ENCODE peak calls at places on chromosomes 4 and X, in eight cellular contexts. G is CD8-positive, alpha-beta T cell; J is brain microvascular endothelial cell; B is uterus; V is cardiac muscle cell; F is upper lobe of right lung; K is IMR-90; H is heart right ventricle. L is an unnamed sample.

GRCh38 chr4:79597266-79597665 is 189.2 kb upstream of the GK2 start:
- DNase-seq in H (no peak), J (peak), F (no peak), K (peak), B (no peak), G (no peak), V (peak), L (no peak)

GRCh38 chr4:67922697-67923096 is 38.9 kb upstream of the TMPRSS11D start:
- DNase-seq in F (no peak), K (no peak), J (no peak), G (no peak), H (no peak), V (no peak), B (no peak), L (no peak)

GRCh38 chrX:132016628-132017430 is 6.3 kb upstream of the STK26 start:
- DNase-seq in F (no peak), K (no peak), H (no peak), G (no peak), V (no peak), B (no peak), J (no peak), L (no peak)

GRCh38 chrX:153626025-153626633 is 20.9 kb upstream of the DUSP9 start:
- DNase-seq in J (no peak), F (no peak), G (no peak), V (no peak), K (no peak), B (peak), H (no peak), L (no peak)

GRCh38 chr4:122151982-122152698 is at the start of gene BLTP1:
- DNase-seq in G (peak), F (peak), V (peak), K (peak), H (peak), J (peak), B (peak), L (peak)

GRCh38 chr4:139550724-139551429 is 5.1 kb downstream of the SETD7 start:
- DNase-seq in B (peak), J (peak), H (peak), G (no peak), F (no peak), V (peak), K (peak), L (peak)

GRCh38 chr4:946517-947471 is 14.5 kb downstream of the TMEM175 start:
- DNase-seq in F (peak), V (no peak), K (no peak), G (no peak), H (no peak), J (no peak), B (no peak), L (peak)

GRCh38 chr4:4862665-4863482 is 3.4 kb downstream of the MSX1 start:
- DNase-seq in G (no peak), H (no peak), K (no peak), B (no peak), V (no peak), F (no peak), J (no peak), L (no peak)

GRCh38 chr4:7359302-7360063 is 75.2 kb downstream of the PSAPL1 start:
- DNase-seq in G (no peak), K (no peak), J (no peak), H (no peak), V (no peak), F (peak), B (no peak), L (no peak)

GRCh38 chr4:183074288-183074990 is 24.6 kb upstream of the WWC2 start:
- DNase-seq in G (no peak), J (no peak), F (no peak), B (no peak), K (peak), V (peak), H (no peak), L (no peak)

GRCh38 chr4:176333076-176333475 is 13.3 kb downstream of the SPCS3 start:
- DNase-seq in J (no peak), H (no peak), B (no peak), K (peak), V (no peak), G (no peak), F (no peak), L (no peak)

GRCh38 chr4:51942108-51942832 is 77.9 kb downstream of the LRRC66 start:
- DNase-seq in J (no peak), F (no peak), H (no peak), B (no peak), V (no peak), G (no peak), K (no peak), L (no peak)

GRCh38 chrX:84165716-84166115 is 22.3 kb downstream of the RPS6KA6 start:
- DNase-seq in F (no peak), J (no peak), H (no peak), G (no peak), B (no peak), K (no peak), V (no peak), L (no peak)

GRCh38 chr4:16577177-16577576 is 321.3 kb downstream of the LDB2 start:
- DNase-seq in F (no peak), B (no peak), G (no peak), V (no peak), K (no peak), H (no peak), J (no peak), L (no peak)

GRCh38 chr4:118888666-118889312 is at the start of gene SYNPO2:
- DNase-seq in G (peak), K (peak), B (peak), F (peak), V (peak), H (peak), J (peak), L (peak)

GRCh38 chr4:76622126-76622525 is 187.1 kb downstream of the SHROOM3 start:
- DNase-seq in J (no peak), B (no peak), V (no peak), F (no peak), K (peak), H (no peak), G (no peak), L (no peak)

GRCh38 chr4:115453416-115453815 is 340.0 kb upstream of the NDST4 start:
- DNase-seq in G (no peak), K (no peak), F (no peak), V (no peak), J (no peak), B (no peak), H (no peak), L (no peak)

GRCh38 chr4:99436976-99437655 is 2.0 kb upstream of the ADH7 start:
- DNase-seq in B (no peak), G (no peak), J (no peak), F (no peak), K (no peak), V (no peak), H (no peak), L (no peak)

GRCh38 chr4:28792917-28793597 is 1927.1 kb upstream of the PCDH7 start:
- DNase-seq in F (no peak), J (no peak), V (no peak), B (no peak), K (no peak), H (peak), G (no peak), L (no peak)

GRCh38 chr4:184747034-184747830 is 13.3 kb upstream of the CENPU start:
- DNase-seq in V (no peak), H (no peak), J (no peak), K (no peak), G (no peak), B (no peak), F (no peak), L (peak)

GRCh38 chr4:10701702-10702460 is 17.3 kb upstream of the CLNK start:
- DNase-seq in G (no peak), F (no peak), B (no peak), V (no peak), H (no peak), K (peak), J (no peak), L (no peak)

GRCh38 chrX:153353416-153353815 is 19.5 kb downstream of the ZNF275 start:
- DNase-seq in V (no peak), K (no peak), B (no peak), G (no peak), J (no peak), H (no peak), F (no peak), L (no peak)

GRCh38 chr4:39166670-39167069 is 15.7 kb upstream of the WDR19 start:
- DNase-seq in K (no peak), H (no peak), V (no peak), F (no peak), G (no peak), B (no peak), J (no peak), L (no peak)

GRCh38 chr4:1629704-1630093 is 54.4 kb downstream of the FAM53A start:
- DNase-seq in K (no peak), H (no peak), G (no peak), B (no peak), F (no peak), V (no peak), J (no peak), L (no peak)

GRCh38 chr4:104451573-104451972 is 43.1 kb downstream of the CXXC4 start:
- DNase-seq in B (no peak), K (no peak), J (no peak), G (no peak), V (peak), H (no peak), F (no peak), L (no peak)

GRCh38 chrX:137428251-137428661 is 137.7 kb upstream of the ZIC3 start:
- DNase-seq in H (no peak), B (no peak), G (no peak), F (no peak), K (no peak), V (peak), J (no peak), L (no peak)

GRCh38 chr4:178347091-178347490 is 904.9 kb upstream of the AGA start:
- DNase-seq in J (no peak), H (no peak), V (no peak), B (no peak), F (no peak), G (no peak), K (no peak), L (no peak)

GRCh38 chr4:632926-633325 is 7.6 kb downstream of the PDE6B start:
- DNase-seq in J (no peak), G (no peak), V (no peak), K (no peak), H (no peak), B (no peak), F (peak), L (no peak)

GRCh38 chr4:4726051-4726450 is 133.4 kb upstream of the MSX1 start:
- DNase-seq in K (no peak), G (no peak), H (no peak), F (no peak), V (no peak), B (no peak), J (no peak), L (no peak)

GRCh38 chrX:135981662-135982061 is 3.6 kb upstream of the SLC9A6 start:
- DNase-seq in J (no peak), H (no peak), F (no peak), V (peak), B (no peak), G (no peak), K (no peak), L (no peak)

GRCh38 chr4:8939160-8939855 is 67.7 kb upstream of the HMX1 start:
- DNase-seq in J (no peak), B (no peak), H (no peak), G (no peak), F (no peak), K (no peak), V (no peak), L (no peak)

GRCh38 chrX:37854148-37854547 is 6.8 kb upstream of the DYNLT3 start:
- DNase-seq in F (no peak), G (no peak), V (no peak), B (no peak), H (no peak), J (no peak), K (no peak), L (no peak)

GRCh38 chr4:168598191-168598590 is 101.3 kb downstream of the PALLD start:
- DNase-seq in J (no peak), G (no peak), B (peak), F (no peak), K (no peak), H (peak), V (peak), L (no peak)

GRCh38 chr4:99845708-99846469 is 29.3 kb downstream of the DAPP1 start:
- DNase-seq in J (no peak), K (no peak), G (no peak), B (no peak), V (no peak), F (no peak), H (no peak), L (no peak)

GRCh38 chrX:11665144-11666040 is at the start of gene ARHGAP6:
- DNase-seq in B (peak), J (peak), G (no peak), H (peak), K (peak), V (peak), F (peak), L (peak)

GRCh38 chr4:1582227-1582626 is 101.9 kb downstream of the FAM53A start:
- DNase-seq in B (no peak), K (no peak), H (no peak), J (no peak), F (peak), G (no peak), V (no peak), L (no peak)

GRCh38 chr4:8830611-8831200 is 40.9 kb downstream of the HMX1 start:
- DNase-seq in H (no peak), J (no peak), K (no peak), V (no peak), G (peak), B (no peak), F (peak), L (no peak)

GRCh38 chrX:20432746-20433374 is 166.2 kb upstream of the RPS6KA3 start:
- DNase-seq in J (no peak), B (no peak), F (no peak), H (no peak), K (no peak), V (no peak), G (no peak), L (no peak)

GRCh38 chrX:76253432-76253831 is 80.6 kb downstream of the PBDC1 start:
- DNase-seq in G (peak), B (peak), J (peak), F (no peak), V (peak), K (peak), H (peak), L (no peak)

GRCh38 chr4:36163198-36163597 is 81.1 kb downstream of the ARAP2 start:
- DNase-seq in J (no peak), G (no peak), V (no peak), B (no peak), K (no peak), F (no peak), H (no peak), L (no peak)

GRCh38 chr4:36159208-36159607 is 85.1 kb downstream of the ARAP2 start:
- DNase-seq in G (no peak), K (no peak), B (no peak), F (no peak), V (no peak), H (no peak), J (no peak), L (no peak)
- TF ChIP-seq CTCF in G (no peak), K (no peak), B (no peak), F (no peak), V (no peak), H (no peak), J (peak), L (no peak)

GRCh38 chr4:63493265-63493664 is 916.0 kb downstream of the TECRL start:
- DNase-seq in J (no peak), F (no peak), K (no peak), V (no peak), G (no peak), B (no peak), H (no peak), L (no peak)

DNA sequence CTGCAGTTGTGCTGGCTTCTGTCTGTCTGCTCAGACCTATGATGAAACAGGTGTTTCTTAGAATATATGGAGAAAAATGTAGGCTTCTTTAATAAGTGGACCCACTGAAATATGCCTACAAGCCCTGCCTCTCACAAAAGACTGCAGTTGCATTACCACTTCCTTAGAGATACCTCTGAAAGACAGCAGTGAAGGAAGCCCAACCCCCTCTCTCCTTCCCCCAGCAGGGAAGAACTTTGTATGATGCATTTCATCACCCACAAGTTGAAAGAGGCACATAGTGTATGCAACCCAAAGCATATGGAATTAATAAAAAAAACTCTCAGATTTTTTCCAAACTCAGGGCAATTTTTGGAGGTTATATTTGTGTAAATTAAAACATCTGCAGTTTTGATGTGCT is 916.7 kb downstream of the TECRL start:
- DNase-seq in H (no peak), J (no peak), B (no peak), G (no peak), K (no peak), V (no peak), F (no peak), L (no peak)
- H3K4me3 ChIP-seq in H (no peak), J (no peak), B (no peak), G (no peak), K (no peak), V (no peak), F (no peak), L (no peak)

DNA sequence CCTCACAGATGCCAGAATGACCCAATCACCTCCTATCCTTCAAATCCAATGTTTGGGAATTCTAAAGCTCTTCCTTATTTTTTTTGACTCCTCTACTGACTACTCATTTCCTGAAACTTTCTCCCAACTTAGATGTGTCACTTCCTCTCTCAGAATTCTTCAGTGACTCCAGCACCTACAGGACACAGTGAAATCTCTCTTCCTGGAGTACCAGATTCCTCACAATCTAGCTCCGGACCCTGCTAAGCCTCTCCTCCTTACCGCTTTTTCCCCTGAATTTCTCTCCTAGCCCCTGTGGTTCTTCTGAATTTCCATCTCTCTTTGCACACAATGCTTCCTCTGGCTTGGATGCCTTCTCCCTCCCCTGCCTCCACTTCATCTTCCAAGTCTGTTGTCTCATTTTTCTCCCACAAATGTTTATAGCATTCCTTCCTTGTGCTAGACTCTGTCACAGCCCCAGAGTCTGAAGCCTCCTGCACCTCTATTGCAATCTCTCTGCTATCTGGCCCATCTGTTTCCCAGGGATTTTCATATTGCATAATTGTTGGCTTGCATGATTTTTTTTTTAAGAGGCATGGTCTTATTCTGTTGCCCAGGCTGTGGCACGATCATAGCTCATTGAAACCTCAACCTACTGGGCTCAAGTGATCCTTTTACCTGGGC is 80.1 kb downstream of the ANAPC4 start:
- DNase-seq in B (no peak), H (no peak), G (no peak), J (no peak), K (peak), V (peak), F (no peak), L (no peak)
- H3K27ac ChIP-seq in B (no peak), H (no peak), G (no peak), J (no peak), K (no peak), V (no peak), F (no peak), L (no peak)

DNA sequence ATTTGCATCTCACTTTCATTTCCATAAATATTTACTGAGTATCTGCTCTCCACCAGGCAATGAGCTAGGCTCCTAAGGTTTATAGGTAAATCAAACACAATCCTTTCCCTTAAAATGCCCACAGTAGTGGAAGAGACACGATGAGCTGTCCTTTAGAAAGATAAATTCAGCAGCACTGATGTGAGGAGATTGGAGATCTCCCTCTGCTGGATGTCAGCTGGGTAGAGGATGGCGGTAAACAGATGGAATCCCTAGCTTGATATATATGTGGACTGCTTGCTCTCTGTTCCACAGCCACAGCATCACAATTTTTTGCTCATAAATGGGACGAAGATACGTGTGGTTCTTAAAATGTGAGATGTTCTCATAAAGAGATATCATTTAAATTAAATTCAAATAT is 216.4 kb upstream of the RASGEF1B start:
- DNase-seq in G (peak), K (no peak), B (no peak), V (peak), H (no peak), F (no peak), J (peak), L (no peak)
- TF ChIP-seq CTCF in G (no peak), K (peak), B (no peak), V (peak), H (peak), F (peak), J (peak), L (no peak)

GRCh38 chrX:18897611-18898010 is 86.3 kb downstream of the PHKA2 start:
- DNase-seq in G (no peak), K (no peak), F (no peak), H (no peak), V (no peak), J (no peak), B (no peak), L (no peak)
- H3K4me3 ChIP-seq in G (no peak), K (no peak), F (no peak), H (no peak), V (no peak), J (no peak), B (no peak), L (no peak)

GRCh38 chrX:85391879-85392238 is 12.4 kb upstream of the POF1B start:
- DNase-seq in J (no peak), G (no peak), H (no peak), K (no peak), V (no peak), F (no peak), B (no peak), L (no peak)
- H3K27ac ChIP-seq in J (no peak), G (no peak), H (no peak), K (no peak), V (peak), F (no peak), B (no peak), L (no peak)

DNA sequence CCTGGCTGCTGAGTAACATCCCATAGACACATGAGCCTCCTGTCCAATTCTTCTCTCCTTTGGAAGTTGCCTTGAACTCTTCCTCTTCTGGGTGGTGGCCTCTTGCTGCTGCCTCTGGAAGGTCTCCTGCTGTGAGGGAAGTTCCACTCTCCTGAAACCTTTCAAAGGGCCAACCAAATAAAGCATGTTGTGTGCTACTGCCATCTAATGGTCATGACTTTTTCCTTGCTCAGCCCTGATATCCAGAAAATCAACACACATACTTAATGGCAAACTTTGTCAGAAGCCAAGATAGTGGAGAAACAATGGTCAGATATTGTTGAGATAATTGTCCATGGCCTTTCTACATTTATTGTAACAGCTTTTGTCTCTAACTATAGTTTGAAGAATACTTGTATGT is 19.1 kb upstream of the ZXDA start:
- DNase-seq in F (no peak), H (no peak), G (no peak), K (peak), J (no peak), V (peak), B (no peak), L (no peak)
- TF ChIP-seq CTCF in F (peak), H (peak), G (no peak), K (peak), J (peak), V (peak), B (no peak), L (peak)